ENCODE peak calls at places on chromosome 1, in four cellular contexts. One of them, this sample, is unnamed.

GRCh38 chr1:64822621-64823020 is 77.7 kb downstream of the RAVER2 start:
- DNase-seq in mammary epithelial cell: peak
- DNase-seq in heart left ventricle: no peak
- DNase-seq in body of pancreas: no peak
- DNase-seq in this sample: no peak

GRCh38 chr1:147497826-147498225 is 43.5 kb upstream of the BCL9 start:
- DNase-seq in mammary epithelial cell: no peak
- DNase-seq in heart left ventricle: no peak
- DNase-seq in body of pancreas: no peak
- DNase-seq in this sample: no peak

GRCh38 chr1:154574715-154575114 is 7.1 kb downstream of the CHRNB2 start:
- DNase-seq in mammary epithelial cell: no peak
- DNase-seq in heart left ventricle: no peak
- DNase-seq in body of pancreas: no peak
- DNase-seq in this sample: no peak

GRCh38 chr1:205750683-205751651 is 985 bp upstream of the NUCKS1 start:
- DNase-seq in mammary epithelial cell: no peak
- DNase-seq in heart left ventricle: no peak
- DNase-seq in body of pancreas: no peak
- DNase-seq in this sample: no peak

GRCh38 chr1:222914861-222915632 is 100.2 kb downstream of the DISP1 start:
- DNase-seq in mammary epithelial cell: no peak
- DNase-seq in heart left ventricle: no peak
- DNase-seq in body of pancreas: no peak
- DNase-seq in this sample: no peak

GRCh38 chr1:160112370-160112769 is 3.2 kb upstream of the ATP1A2 start:
- DNase-seq in mammary epithelial cell: no peak
- DNase-seq in heart left ventricle: peak
- DNase-seq in body of pancreas: no peak
- DNase-seq in this sample: no peak

GRCh38 chr1:14946567-14947285 is 206.8 kb upstream of the TMEM51 start:
- DNase-seq in mammary epithelial cell: peak
- DNase-seq in heart left ventricle: no peak
- DNase-seq in body of pancreas: no peak
- DNase-seq in this sample: no peak

GRCh38 chr1:72051538-72051937 is 230.8 kb downstream of the NEGR1 start:
- DNase-seq in mammary epithelial cell: peak
- DNase-seq in heart left ventricle: no peak
- DNase-seq in body of pancreas: no peak
- DNase-seq in this sample: no peak

GRCh38 chr1:103371234-103371633 is 154.3 kb upstream of the RNPC3 start:
- DNase-seq in mammary epithelial cell: no peak
- DNase-seq in heart left ventricle: no peak
- DNase-seq in body of pancreas: peak
- DNase-seq in this sample: no peak

GRCh38 chr1:226074046-226074445 is 11.5 kb downstream of the H3-3A start:
- DNase-seq in mammary epithelial cell: no peak
- DNase-seq in heart left ventricle: no peak
- DNase-seq in body of pancreas: no peak
- DNase-seq in this sample: no peak

GRCh38 chr1:198873696-198874230 is 234.9 kb downstream of the PTPRC start:
- DNase-seq in mammary epithelial cell: no peak
- DNase-seq in heart left ventricle: no peak
- DNase-seq in body of pancreas: no peak
- DNase-seq in this sample: no peak

GRCh38 chr1:3113741-3114056 is 44.7 kb downstream of the PRDM16 start:
- DNase-seq in mammary epithelial cell: no peak
- DNase-seq in heart left ventricle: no peak
- DNase-seq in body of pancreas: no peak
- DNase-seq in this sample: no peak

GRCh38 chr1:30807318-30808066 is 49.9 kb upstream of the LAPTM5 start:
- DNase-seq in mammary epithelial cell: no peak
- DNase-seq in heart left ventricle: peak
- DNase-seq in body of pancreas: peak
- DNase-seq in this sample: no peak

GRCh38 chr1:114235956-114236355 is 82.3 kb upstream of the SYT6 start:
- DNase-seq in mammary epithelial cell: no peak
- DNase-seq in heart left ventricle: peak
- DNase-seq in body of pancreas: no peak
- DNase-seq in this sample: no peak

GRCh38 chr1:91754348-91754747 is 131.6 kb downstream of the TGFBR3 start:
- DNase-seq in mammary epithelial cell: peak
- DNase-seq in heart left ventricle: no peak
- DNase-seq in body of pancreas: no peak
- DNase-seq in this sample: no peak

GRCh38 chr1:78132174-78132972 is 86.6 kb downstream of the GIPC2 start:
- DNase-seq in mammary epithelial cell: no peak
- DNase-seq in heart left ventricle: no peak
- DNase-seq in body of pancreas: no peak
- DNase-seq in this sample: no peak

GRCh38 chr1:98260839-98261238 is 340.0 kb upstream of the DPYD start:
- DNase-seq in mammary epithelial cell: no peak
- DNase-seq in heart left ventricle: no peak
- DNase-seq in body of pancreas: no peak
- DNase-seq in this sample: no peak

GRCh38 chr1:246043556-246043955 is 463.5 kb downstream of the SMYD3 start:
- DNase-seq in mammary epithelial cell: peak
- DNase-seq in heart left ventricle: no peak
- DNase-seq in body of pancreas: no peak
- DNase-seq in this sample: no peak

GRCh38 chr1:38549191-38549590 is 310.4 kb downstream of the RRAGC start:
- DNase-seq in mammary epithelial cell: no peak
- DNase-seq in heart left ventricle: no peak
- DNase-seq in body of pancreas: no peak
- DNase-seq in this sample: no peak

GRCh38 chr1:228152918-228153258 is 3.2 kb downstream of the GJC2 start:
- DNase-seq in mammary epithelial cell: no peak
- DNase-seq in heart left ventricle: no peak
- DNase-seq in body of pancreas: no peak
- DNase-seq in this sample: no peak

GRCh38 chr1:196309386-196309785 is 298.9 kb downstream of the KCNT2 start:
- DNase-seq in mammary epithelial cell: peak
- DNase-seq in heart left ventricle: no peak
- DNase-seq in body of pancreas: no peak
- DNase-seq in this sample: no peak

GRCh38 chr1:71651229-71651628 is 570.4 kb upstream of the ZRANB2 start:
- DNase-seq in mammary epithelial cell: no peak
- DNase-seq in heart left ventricle: no peak
- DNase-seq in body of pancreas: no peak
- DNase-seq in this sample: no peak

DNA sequence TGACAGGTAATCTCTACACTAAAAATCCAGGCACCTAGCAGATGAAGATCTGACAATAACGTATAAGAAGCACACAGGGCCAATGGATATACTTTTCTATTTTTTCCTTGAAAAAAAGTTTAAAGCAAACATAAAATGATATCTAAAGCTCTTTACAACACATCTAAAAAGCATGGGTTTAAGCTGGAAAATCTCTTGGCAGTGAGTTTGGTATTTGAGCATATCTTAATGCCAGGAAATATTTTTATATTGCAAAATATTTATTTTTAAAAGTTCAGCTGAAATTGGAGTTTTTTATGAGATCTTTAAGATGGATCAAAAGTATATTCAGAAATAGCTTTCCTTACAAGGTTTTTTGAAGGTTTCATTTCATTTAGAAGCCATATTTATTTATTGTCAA is 40.5 kb downstream of the SLC5A9 start:
- DNase-seq in mammary epithelial cell: no peak
- DNase-seq in heart left ventricle: no peak
- DNase-seq in body of pancreas: no peak
- DNase-seq in this sample: no peak
- H3K4me3 ChIP-seq in mammary epithelial cell: no peak
- H3K4me3 ChIP-seq in heart left ventricle: no peak
- H3K4me3 ChIP-seq in body of pancreas: no peak
- H3K4me3 ChIP-seq in this sample: no peak

GRCh38 chr1:25906644-25907300 is 553 bp upstream of the STMN1 start:
- DNase-seq in mammary epithelial cell: no peak
- DNase-seq in heart left ventricle: peak
- DNase-seq in body of pancreas: peak
- DNase-seq in this sample: no peak

GRCh38 chr1:25905680-25906643 is at the start of gene STMN1:
- DNase-seq in mammary epithelial cell: peak
- DNase-seq in heart left ventricle: peak
- DNase-seq in body of pancreas: peak
- DNase-seq in this sample: peak

GRCh38 chr1:25903986-25904385 is 2.2 kb downstream of the STMN1 start:
- DNase-seq in mammary epithelial cell: no peak
- DNase-seq in heart left ventricle: no peak
- DNase-seq in body of pancreas: no peak
- DNase-seq in this sample: no peak

GRCh38 chr1:25907473-25908058 is 1.3 kb upstream of the STMN1 start:
- DNase-seq in mammary epithelial cell: no peak
- DNase-seq in heart left ventricle: no peak
- DNase-seq in body of pancreas: no peak
- DNase-seq in this sample: no peak

GRCh38 chr1:25904942-25905679 is 1.1 kb downstream of the STMN1 start:
- DNase-seq in mammary epithelial cell: peak
- DNase-seq in heart left ventricle: peak
- DNase-seq in body of pancreas: peak
- DNase-seq in this sample: peak
- TF ChIP-seq CTCF in mammary epithelial cell: peak
- TF ChIP-seq CTCF in heart left ventricle: no peak
- TF ChIP-seq CTCF in body of pancreas: no peak
- TF ChIP-seq CTCF in this sample: no peak

GRCh38 chr1:10494754-10495474 is 20.2 kb downstream of the PEX14 start:
- DNase-seq in mammary epithelial cell: peak
- DNase-seq in heart left ventricle: peak
- DNase-seq in body of pancreas: peak
- DNase-seq in this sample: no peak
- H3K4me3 ChIP-seq in mammary epithelial cell: no peak
- H3K4me3 ChIP-seq in heart left ventricle: peak
- H3K4me3 ChIP-seq in body of pancreas: no peak
- H3K4me3 ChIP-seq in this sample: peak

GRCh38 chr1:145916745-145917144 is 1.8 kb downstream of the PEX11B start:
- DNase-seq in mammary epithelial cell: peak
- DNase-seq in heart left ventricle: no peak
- DNase-seq in body of pancreas: no peak
- DNase-seq in this sample: no peak

GRCh38 chr1:145922266-145922665 is 3.7 kb upstream of the PEX11B start:
- DNase-seq in mammary epithelial cell: no peak
- DNase-seq in heart left ventricle: no peak
- DNase-seq in body of pancreas: no peak
- DNase-seq in this sample: no peak

GRCh38 chr1:145918144-145918991 is at the start of gene PEX11B:
- DNase-seq in mammary epithelial cell: peak
- DNase-seq in heart left ventricle: peak
- DNase-seq in body of pancreas: peak
- DNase-seq in this sample: peak

GRCh38 chr1:145917595-145917994 is 922 bp downstream of the PEX11B start:
- DNase-seq in mammary epithelial cell: no peak
- DNase-seq in heart left ventricle: no peak
- DNase-seq in body of pancreas: no peak
- DNase-seq in this sample: no peak

DNA sequence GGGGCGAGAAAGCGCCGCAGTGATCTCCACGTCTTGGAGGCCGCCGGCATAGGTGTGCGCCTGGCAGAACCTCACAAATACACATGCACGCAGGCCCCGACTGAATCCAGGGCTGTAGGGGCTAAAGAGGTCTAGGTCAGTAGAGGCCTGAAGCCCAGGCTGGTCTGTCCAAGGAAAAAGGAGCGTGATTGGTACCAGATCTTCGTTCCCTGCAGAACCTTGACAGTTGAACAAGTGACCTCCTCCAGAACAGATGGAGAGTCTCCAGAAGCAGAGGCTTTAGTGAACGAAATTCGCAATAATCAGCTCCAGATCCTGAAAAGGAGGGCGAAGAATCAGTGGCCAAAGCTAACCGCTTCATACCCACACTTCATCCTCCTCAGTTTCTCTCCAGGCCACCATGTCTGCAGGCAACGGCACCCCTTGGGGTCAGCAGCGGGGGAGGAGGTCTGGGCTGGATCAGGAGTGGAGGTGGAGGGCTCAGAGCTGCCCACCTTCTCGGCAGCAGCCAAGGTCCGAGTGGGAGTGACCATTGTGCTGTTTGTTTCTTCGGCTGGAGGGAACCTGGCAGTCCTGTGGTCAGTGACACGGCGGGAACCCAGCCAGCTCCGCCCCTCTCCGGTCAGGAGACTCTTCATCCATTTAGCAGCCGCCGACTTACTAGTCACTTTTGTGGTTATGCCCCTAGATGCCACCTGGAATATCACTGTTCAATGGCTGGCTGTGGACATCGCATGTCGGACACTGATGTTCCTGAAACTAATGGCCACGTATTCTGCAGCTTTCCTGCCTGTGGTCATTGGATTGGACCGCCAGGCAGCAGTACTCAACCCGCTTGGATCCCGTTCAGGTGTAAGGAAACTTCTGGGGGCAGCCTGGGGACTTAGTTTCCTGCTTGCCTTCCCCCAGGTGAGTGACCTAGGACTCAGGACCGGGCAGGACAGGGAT is 749 bp upstream of the PEX11B start:
- DNase-seq in mammary epithelial cell: peak
- DNase-seq in heart left ventricle: peak
- DNase-seq in body of pancreas: peak
- DNase-seq in this sample: no peak
- TF ChIP-seq CTCF in mammary epithelial cell: no peak
- TF ChIP-seq CTCF in heart left ventricle: no peak
- TF ChIP-seq CTCF in body of pancreas: peak
- TF ChIP-seq CTCF in this sample: no peak

DNA sequence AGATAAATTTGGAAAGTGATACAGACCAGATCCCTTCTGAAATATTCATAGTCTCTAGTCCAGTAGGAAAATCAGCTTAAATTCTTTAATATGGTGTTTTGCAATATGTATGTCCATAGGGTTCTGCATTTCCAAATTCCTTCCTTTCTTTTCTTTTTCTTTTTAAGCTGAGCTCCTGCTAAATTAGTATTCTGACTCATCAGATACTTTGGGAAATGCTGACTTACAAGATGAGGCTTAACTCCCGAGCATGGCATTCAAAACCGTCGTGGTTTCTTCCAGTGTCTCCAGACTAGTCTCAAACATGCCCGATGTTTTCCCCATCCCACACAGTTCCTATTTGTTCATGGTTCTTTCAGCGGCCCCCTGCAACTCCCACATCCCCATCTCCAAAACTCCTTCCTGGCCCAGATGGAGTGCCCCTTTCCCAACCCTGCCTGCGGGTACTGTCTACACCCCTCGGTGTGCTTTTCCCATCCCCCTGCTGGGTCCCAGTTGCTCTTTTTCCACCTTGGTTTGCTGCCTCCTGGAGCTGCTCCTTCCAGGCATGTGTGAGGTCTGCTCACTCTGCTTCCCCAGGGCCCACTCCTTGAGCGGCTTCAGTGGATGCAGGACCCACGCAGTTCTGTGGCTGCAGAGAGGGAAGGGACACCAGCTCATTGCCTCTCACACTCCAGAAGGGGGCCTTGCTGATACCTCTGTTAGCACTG is 19.4 kb upstream of the ETV3 start:
- DNase-seq in mammary epithelial cell: peak
- DNase-seq in heart left ventricle: no peak
- DNase-seq in body of pancreas: no peak
- DNase-seq in this sample: no peak
- H3K4me3 ChIP-seq in mammary epithelial cell: no peak
- H3K4me3 ChIP-seq in heart left ventricle: no peak
- H3K4me3 ChIP-seq in body of pancreas: no peak
- H3K4me3 ChIP-seq in this sample: no peak